ENCODE peak calls at places on chromosomes 2 and 18, in four cellular contexts. F, Q, N and W are unnamed samples.

GRCh38 chr18:44716697-44717163 is 36.0 kb downstream of the SETBP1 start:
- DNase-seq in F (no peak), N (no peak), Q (no peak), W (no peak)

GRCh38 chr2:198883604-198884003 is 574.1 kb downstream of the SATB2 start:
- DNase-seq in F (no peak), Q (no peak), N (no peak), W (no peak)

GRCh38 chr2:99881901-99882591 is 260.3 kb downstream of the AFF3 start:
- DNase-seq in F (peak), N (no peak), Q (no peak), W (no peak)

GRCh38 chr2:239970004-239970623 is 55.0 kb downstream of the NDUFA10 start:
- DNase-seq in F (no peak), Q (no peak), N (no peak), W (no peak)

GRCh38 chr2:238139141-238139840 is 823 bp downstream of the KLHL30 start:
- DNase-seq in F (peak), Q (no peak), N (no peak), W (peak)

GRCh38 chr2:100105678-100106054 is 36.7 kb downstream of the AFF3 start:
- DNase-seq in N (no peak), F (no peak), Q (no peak), W (no peak)

GRCh38 chr2:227464851-227465250 is 7.1 kb upstream of the AGFG1 start:
- DNase-seq in F (no peak), N (no peak), Q (no peak), W (no peak)

GRCh38 chr18:5466256-5466655 is 77.5 kb downstream of the EPB41L3 start:
- DNase-seq in F (no peak), Q (no peak), N (no peak), W (no peak)

GRCh38 chr2:26086155-26086634 is 52.3 kb downstream of the RAB10 start:
- DNase-seq in Q (no peak), F (no peak), N (peak), W (no peak)

GRCh38 chr2:121816797-121817196 is 61.3 kb downstream of the TSN start:
- DNase-seq in Q (no peak), N (no peak), F (no peak), W (no peak)

GRCh38 chr2:201254331-201254730 is 6.0 kb upstream of the CASP8 start:
- DNase-seq in Q (peak), F (no peak), N (no peak), W (no peak)

GRCh38 chr18:59737776-59738295 is 40.6 kb upstream of the CCBE1 start:
- DNase-seq in N (no peak), F (no peak), Q (no peak), W (no peak)

GRCh38 chr18:50879302-50880107 is 587 bp downstream of the ME2 start:
- DNase-seq in N (no peak), Q (peak), F (peak), W (no peak)

GRCh38 chr18:58996131-58996632 is 131.5 kb downstream of the ZNF532 start:
- DNase-seq in F (no peak), Q (no peak), N (no peak), W (no peak)

GRCh38 chr2:12881952-12882351 is 165.2 kb downstream of the TRIB2 start:
- DNase-seq in Q (no peak), F (no peak), N (no peak), W (no peak)

DNA sequence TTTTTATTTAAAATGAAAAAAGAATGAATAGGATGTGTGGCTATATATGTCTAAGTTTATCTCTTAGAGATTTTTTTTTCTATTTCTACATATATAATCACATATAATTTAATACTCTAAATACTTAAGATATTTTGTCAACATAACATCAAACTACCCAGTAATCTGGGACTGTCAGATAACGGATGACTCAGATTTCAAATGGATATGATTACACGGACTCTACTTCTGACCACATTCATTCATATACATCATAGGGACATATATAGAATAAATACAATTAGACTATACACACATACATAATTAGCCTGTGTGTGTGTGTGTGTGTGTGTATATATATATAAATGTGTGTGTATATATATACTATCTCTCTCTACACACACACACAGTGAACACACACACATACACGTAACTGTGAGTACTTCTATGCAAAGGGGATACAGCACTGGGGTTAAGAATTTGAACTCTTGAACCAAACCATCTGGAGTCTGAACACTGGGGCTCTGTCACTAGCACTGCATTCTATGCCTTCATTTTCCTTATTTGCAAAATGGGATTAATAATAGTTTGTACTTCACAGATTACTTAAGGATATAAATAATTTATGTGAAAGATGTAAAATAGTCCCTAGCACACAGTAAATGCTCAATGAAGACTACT is 59.5 kb downstream of the CHN1 start:
- DNase-seq in F (no peak), Q (no peak), N (no peak), W (no peak)
- TF ChIP-seq FOXK2 in F (no peak), Q (no peak), N (no peak), W (no peak)

GRCh38 chr2:70790079-70790963 is at the start of gene FIGLA:
- DNase-seq in N (no peak), Q (no peak), F (no peak), W (no peak)
- TF ChIP-seq FOXK2 in N (no peak), Q (no peak), F (no peak), W (no peak)

GRCh38 chr2:20585351-20585709 is 65.6 kb downstream of the HS1BP3 start:
- DNase-seq in F (no peak), N (no peak), Q (peak), W (no peak)

GRCh38 chr2:20585710-20586378 is 65.1 kb downstream of the HS1BP3 start:
- DNase-seq in F (no peak), N (no peak), Q (no peak), W (no peak)

GRCh38 chr2:20584045-20584636 is 66.8 kb downstream of the HS1BP3 start:
- DNase-seq in Q (no peak), N (no peak), F (no peak), W (no peak)

GRCh38 chr2:20583425-20583881 is 67.4 kb downstream of the HS1BP3 start:
- DNase-seq in Q (no peak), N (no peak), F (no peak), W (no peak)

GRCh38 chr2:20584637-20585321 is 66.1 kb downstream of the HS1BP3 start:
- DNase-seq in N (no peak), F (peak), Q (peak), W (no peak)
- TF ChIP-seq FOXK2 in N (no peak), F (no peak), Q (peak), W (no peak)

DNA sequence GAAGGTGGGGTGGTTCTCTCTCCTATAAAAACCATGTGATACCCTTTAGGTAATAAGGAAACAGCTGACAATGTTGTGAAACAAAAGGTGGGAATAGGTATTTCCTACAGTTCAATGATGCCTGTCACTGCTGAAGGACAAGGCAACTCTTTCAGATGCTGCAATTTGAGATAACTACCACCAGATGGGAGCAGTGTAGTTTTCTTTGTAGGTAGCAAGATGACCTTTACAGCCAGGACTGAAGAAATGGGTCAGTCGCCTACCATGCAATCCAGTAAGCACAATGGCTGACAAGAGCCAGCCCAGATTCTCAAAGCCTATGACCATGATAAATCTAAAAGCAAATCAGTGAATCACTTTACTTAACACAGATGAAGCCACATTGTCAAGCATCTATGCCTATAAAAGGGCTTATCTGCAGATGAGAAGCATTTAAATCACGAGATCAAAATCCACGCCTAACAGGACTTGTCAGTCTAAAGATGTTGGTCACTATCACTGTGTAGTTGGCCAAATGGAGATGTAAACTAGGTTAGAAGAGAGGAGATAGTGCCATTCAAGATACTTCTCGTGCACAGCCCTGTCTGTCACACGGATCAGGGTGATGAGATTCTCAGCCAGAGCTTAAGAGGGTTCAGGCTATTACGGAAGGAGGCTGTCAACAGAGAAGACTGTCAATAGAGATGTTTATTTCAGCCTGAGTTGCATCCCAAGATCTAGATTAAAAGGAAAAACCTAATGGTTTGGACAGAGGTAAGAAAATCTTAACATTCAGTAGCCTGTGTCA is 83.7 kb downstream of the AAK1 start:
- DNase-seq in N (no peak), F (peak), Q (peak), W (peak)
- TF ChIP-seq FOXK2 in N (no peak), F (no peak), Q (no peak), W (no peak)